ENCODE peak calls at places on chromosomes 3 and 15, in four cellular contexts. L is psoas muscle, F is T-helper 9 cell, T is T47D. V is an unnamed sample.

GRCh38 chr3:172550347-172550943 is 27.2 kb upstream of the TNFSF10 start:
- DNase-seq in L (no peak), T (no peak), F (no peak), V (peak)

GRCh38 chr15:84992157-84992940 is 10.7 kb downstream of the PDE8A start:
- DNase-seq in F (no peak), L (no peak), T (no peak), V (no peak)

GRCh38 chr3:24156466-24156865 is 211.4 kb downstream of the NR1D2 start:
- DNase-seq in F (no peak), L (no peak), T (no peak), V (no peak)

GRCh38 chr3:56989434-56990294 is 70.8 kb upstream of the SPATA12 start:
- DNase-seq in F (no peak), T (no peak), L (peak), V (no peak)

GRCh38 chr3:12932347-12932746 is 91.0 kb upstream of the RPL32 start:
- DNase-seq in L (peak), T (no peak), F (no peak), V (no peak)

GRCh38 chr3:29313074-29313473 is 32.2 kb downstream of the RBMS3 start:
- DNase-seq in T (no peak), L (no peak), F (no peak), V (no peak)

GRCh38 chr15:100692259-100692658 is 89.9 kb downstream of the ASB7 start:
- DNase-seq in T (no peak), F (no peak), L (no peak), V (no peak)

GRCh38 chr15:58604455-58604923 is 145.0 kb downstream of the ADAM10 start:
- DNase-seq in L (no peak), T (peak), F (no peak), V (no peak)

GRCh38 chr3:129593595-129594339 is 12.7 kb downstream of the PLXND1 start:
- DNase-seq in F (peak), L (no peak), T (no peak), V (peak)

GRCh38 chr3:197248341-197248740 is 50.1 kb downstream of the DLG1 start:
- DNase-seq in F (no peak), L (no peak), T (no peak), V (no peak)

GRCh38 chr3:161043343-161044035 is 61.7 kb downstream of the B3GALNT1 start:
- DNase-seq in T (no peak), F (no peak), L (no peak), V (no peak)

GRCh38 chr3:100796556-100796955 is 87.3 kb downstream of the TFG start:
- DNase-seq in L (no peak), T (peak), F (no peak), V (no peak)

GRCh38 chr3:46537789-46538188 is 28.3 kb downstream of the LRRC2 start:
- DNase-seq in L (no peak), T (no peak), F (no peak), V (peak)

GRCh38 chr3:127824151-127824825 is 2.0 kb upstream of the MGLL start:
- DNase-seq in T (no peak), L (no peak), F (no peak), V (no peak)

GRCh38 chr15:81398910-81399551 is 25.0 kb upstream of the TMC3 start:
- DNase-seq in F (no peak), L (no peak), T (no peak), V (no peak)

V was measured in stimulated activated effector memory CD8-positive, alpha-beta T cell treated with anti-CD3 and anti-CD28 coated beads, Interleukin-12 subunit alpha, Interleukin-12 subunit beta, amount 100 ng/mL, for 72 hours.